ENCODE peak calls at places on chromosomes 7 and 10, in nine cellular contexts. X is AG10803; F is COR-L47; K is NCI-H1105 treated with DMSO at 0.1 percent for 48 hours; Q is activated CD4-positive, alpha-beta T cell treated with anti-CD3 and anti-CD28 coated beads, Interleukin-2, amount 10 ng/mL, durations not matched to agents 7 days and 5 days; T is activated T-helper 9 cell treated with anti-CD3 and anti-CD28 coated beads, Interleukin-2, amount 50 U/mL, for 16 hours; N is HCEC 1CT; C is stimulated activated CD4-positive, alpha-beta T cell treated with anti-CD3 and anti-CD28 coated beads, Interleukin-2, amount 100 ng/mL, for 48 hours; D is endodermal cell. S is an unnamed sample.

GRCh38 chr7:112201421-112201820 is 4.8 kb downstream of the DOCK4 start:
- DNase-seq in Q (no peak), X (peak), F (no peak), C (no peak), D (no peak), T (no peak), K (no peak), N (peak), S (no peak)

GRCh38 chr10:92419740-92420553 is 129.0 kb downstream of the MARCHF5 start:
- DNase-seq in F (no peak), C (no peak), K (no peak), T (no peak), N (peak), X (peak), D (peak), Q (no peak), S (no peak)

GRCh38 chr7:70380315-70381027 is 751.5 kb upstream of the GALNT17 start:
- DNase-seq in N (no peak), K (no peak), F (no peak), X (peak), T (no peak), D (no peak), C (no peak), Q (no peak), S (no peak)

GRCh38 chr10:24494777-24495176 is 228.9 kb downstream of the ARHGAP21 start:
- DNase-seq in D (peak), N (no peak), Q (no peak), X (no peak), F (no peak), K (no peak), T (no peak), C (no peak), S (no peak)

GRCh38 chr10:88791924-88792323 is 10.6 kb upstream of the LIPM start:
- DNase-seq in N (peak), X (peak), D (peak), C (no peak), T (no peak), K (no peak), Q (no peak), F (no peak), S (no peak)

GRCh38 chr7:88885131-88885530 is 89.6 kb upstream of the TEX47 start:
- DNase-seq in X (no peak), T (no peak), F (no peak), Q (no peak), D (no peak), N (no peak), C (no peak), K (no peak), S (no peak)

GRCh38 chr10:70722820-70723424 is 50.6 kb downstream of the ADAMTS14 start:
- DNase-seq in T (no peak), K (no peak), Q (no peak), D (no peak), X (peak), N (peak), C (no peak), F (no peak), S (peak)

GRCh38 chr10:73967022-73967429 is 30.9 kb upstream of the VCL start:
- DNase-seq in X (no peak), N (no peak), D (peak), T (no peak), K (no peak), Q (no peak), F (no peak), C (no peak), S (no peak)

GRCh38 chr7:7489546-7489945 is 46.1 kb downstream of the COL28A1 start:
- DNase-seq in F (no peak), Q (no peak), K (no peak), X (peak), N (no peak), D (no peak), T (no peak), C (no peak), S (no peak)

S was measured in GM04503.